ENCODE peak calls at places on chromosomes 11 and 22, in nine cellular contexts. W is fibroblast of the aortic adventitia; O is ELF-1; K is AG09309; J is CD8-positive, alpha-beta memory T cell; G is LoVo; Y is NCI-H1105 treated with DMSO at 0.1 percent for 48 hours; B is neural progenitor cell; L is activated CD4-positive, alpha-beta T cell treated with anti-CD3 and anti-CD28 coated beads, Interleukin-2, amount 10 ng/mL, durations not matched to agents 7 days and 5 days. S is an unnamed sample.

GRCh38 chr11:46665356-46665755 is 35.1 kb downstream of the ARHGAP1 start:
- DNase-seq in K (no peak), B (no peak), J (no peak), W (no peak), G (no peak), L (no peak), O (no peak), Y (no peak), S (no peak)

GRCh38 chr11:69746780-69747742 is 28.1 kb downstream of the FGF4 start:
- DNase-seq in O (peak), Y (no peak), G (no peak), K (no peak), W (no peak), L (no peak), J (no peak), B (no peak), S (no peak)

GRCh38 chr11:6655790-6656580 is at the start of gene DCHS1:
- DNase-seq in K (no peak), L (no peak), G (no peak), Y (peak), O (no peak), W (no peak), B (peak), J (no peak), S (no peak)

GRCh38 chr11:132332521-132332920 is 962.1 kb downstream of the NTM start:
- DNase-seq in L (no peak), B (no peak), J (no peak), Y (no peak), K (no peak), O (no peak), G (no peak), W (no peak), S (no peak)

GRCh38 chr11:444397-445144 is 2.8 kb upstream of the ANO9 start:
- DNase-seq in G (no peak), O (no peak), B (no peak), W (peak), L (no peak), J (no peak), K (no peak), Y (peak), S (no peak)

GRCh38 chr11:70063555-70063954 is 14.6 kb upstream of the ANO1 start:
- DNase-seq in L (no peak), Y (no peak), K (no peak), J (no peak), O (no peak), B (no peak), W (no peak), G (peak), S (peak)

GRCh38 chr11:59199546-59200420 is 12.9 kb downstream of the MPEG1 start:
- DNase-seq in K (no peak), B (no peak), Y (no peak), J (no peak), G (no peak), O (no peak), W (no peak), L (no peak), S (no peak)

GRCh38 chr22:20621162-20621561 is 113.8 kb downstream of the MED15 start:
- DNase-seq in Y (no peak), B (no peak), J (no peak), W (no peak), K (no peak), G (no peak), O (no peak), L (no peak), S (no peak)

GRCh38 chr11:23284626-23285025 is 424.4 kb upstream of the CCDC179 start:
- DNase-seq in G (no peak), J (no peak), O (no peak), K (peak), B (no peak), W (peak), Y (no peak), L (no peak), S (no peak)

GRCh38 chr22:43983808-43984207 is 28.6 kb downstream of the SAMM50 start:
- DNase-seq in B (no peak), W (no peak), K (no peak), O (no peak), G (no peak), Y (no peak), J (no peak), L (no peak), S (no peak)

GRCh38 chr11:113389288-113389687 is 1.7 kb downstream of the ANKK1 start:
- DNase-seq in O (no peak), B (peak), K (no peak), J (no peak), G (no peak), W (no peak), L (no peak), Y (no peak), S (no peak)

GRCh38 chr22:27116295-27116694 is 458.9 kb downstream of the MIAT start:
- DNase-seq in Y (no peak), L (no peak), J (no peak), O (no peak), G (no peak), B (no peak), W (no peak), K (no peak), S (peak)

GRCh38 chr11:114909866-114910265 is 231.5 kb downstream of the NXPE2 start:
- DNase-seq in L (no peak), K (no peak), G (no peak), O (peak), B (peak), J (no peak), Y (no peak), W (no peak), S (no peak)

GRCh38 chr11:94199367-94200130 is 70.9 kb downstream of the PANX1 start:
- DNase-seq in O (no peak), W (peak), Y (no peak), J (no peak), L (no peak), K (no peak), B (no peak), G (no peak), S (no peak)

GRCh38 chr11:106468531-106468930 is 391.1 kb downstream of the AASDHPPT start:
- DNase-seq in G (no peak), K (no peak), Y (no peak), O (no peak), W (no peak), B (peak), J (no peak), L (no peak), S (no peak)

GRCh38 chr11:112216591-112217105 is 9.6 kb upstream of the PTS start:
- DNase-seq in Y (no peak), W (peak), B (no peak), K (no peak), L (no peak), J (no peak), O (no peak), G (no peak), S (no peak)

GRCh38 chr22:49235463-49236300 is 592.0 kb downstream of the BRD1 start:
- DNase-seq in Y (peak), O (peak), L (no peak), K (no peak), W (no peak), B (peak), G (no peak), J (no peak), S (peak)

GRCh38 chr11:95576149-95576851 is 213.3 kb downstream of the FAM76B start:
- DNase-seq in K (no peak), L (no peak), J (no peak), W (no peak), Y (no peak), O (no peak), B (no peak), G (no peak), S (no peak)

GRCh38 chr11:2259466-2259830 is 10.9 kb downstream of the ASCL2 start:
- DNase-seq in Y (no peak), W (no peak), J (no peak), L (no peak), B (no peak), G (no peak), O (no peak), K (no peak), S (peak)

GRCh38 chr11:110355011-110355744 is 58.8 kb upstream of the RDX start:
- DNase-seq in O (peak), W (no peak), G (no peak), Y (peak), L (no peak), B (peak), J (no peak), K (no peak), S (no peak)

GRCh38 chr22:35913925-35914324 is 114.7 kb downstream of the RBFOX2 start:
- DNase-seq in L (no peak), W (no peak), K (no peak), J (no peak), Y (no peak), O (no peak), G (no peak), B (peak), S (no peak)

GRCh38 chr11:16184588-16184987 is 171.8 kb downstream of the SOX6 start:
- DNase-seq in Y (no peak), L (no peak), K (no peak), G (no peak), W (peak), O (no peak), J (no peak), B (no peak), S (no peak)

GRCh38 chr11:121435132-121435531 is 17.0 kb upstream of the SORL1 start:
- DNase-seq in G (no peak), L (no peak), B (no peak), J (no peak), K (no peak), W (no peak), Y (no peak), O (no peak), S (no peak)

GRCh38 chr11:14542384-14542783 is 22.2 kb upstream of the PSMA1 start:
- DNase-seq in O (no peak), B (no peak), G (no peak), W (no peak), L (no peak), K (no peak), J (no peak), Y (peak), S (no peak)

GRCh38 chr22:23060612-23061400 is 9.5 kb upstream of the GNAZ start:
- DNase-seq in O (no peak), G (no peak), K (no peak), W (no peak), B (no peak), L (no peak), J (no peak), Y (no peak), S (no peak)

GRCh38 chr11:93005239-93005638 is 35.8 kb downstream of the MTNR1B start:
- DNase-seq in L (no peak), K (no peak), W (peak), O (peak), Y (no peak), B (no peak), G (no peak), J (no peak), S (no peak)

GRCh38 chr11:26715133-26715532 is 6.7 kb downstream of the SLC5A12 start:
- DNase-seq in K (no peak), O (no peak), J (no peak), G (no peak), L (no peak), B (no peak), Y (peak), W (no peak), S (no peak)

GRCh38 chr22:37169412-37169811 is 18.6 kb downstream of the C1QTNF6 start:
- DNase-seq in L (no peak), B (no peak), K (no peak), G (no peak), W (no peak), J (no peak), Y (no peak), O (no peak), S (no peak)

GRCh38 chr22:35621446-35621845 is 4.3 kb upstream of the MB start:
- DNase-seq in B (no peak), J (no peak), O (no peak), W (peak), Y (no peak), G (no peak), K (no peak), L (no peak), S (no peak)

GRCh38 chr11:64747961-64748715 is 4.2 kb upstream of the RASGRP2 start:
- DNase-seq in Y (no peak), K (peak), W (peak), J (no peak), G (no peak), B (no peak), L (no peak), O (no peak), S (no peak)

GRCh38 chr22:22888509-22889353 is 1.1 kb downstream of the IGLL5 start:
- DNase-seq in W (no peak), G (no peak), Y (no peak), K (no peak), J (no peak), L (no peak), O (no peak), B (no peak), S (no peak)

GRCh38 chr22:19867617-19868016 is 12.9 kb upstream of the GNB1L start:
- DNase-seq in J (peak), B (no peak), Y (no peak), O (no peak), K (no peak), L (no peak), W (no peak), G (no peak), S (no peak)

GRCh38 chr11:46369458-46370152 is 11.9 kb upstream of the MDK start:
- DNase-seq in Y (peak), J (peak), W (peak), L (peak), B (peak), O (peak), G (peak), K (no peak), S (no peak)

GRCh38 chr11:115941481-115941993 is 437.3 kb upstream of the CADM1 start:
- DNase-seq in W (no peak), L (no peak), B (no peak), K (peak), Y (no peak), G (no peak), O (no peak), J (no peak), S (no peak)